ENCODE peak calls at places on chromosomes 7 and 10, in nine cellular contexts. A, R, N, M, T, C, P, G and X are unnamed samples.

GRCh38 chr7:22319424-22320403 is 37.2 kb downstream of the RAPGEF5 start:
- DNase-seq in N (no peak), R (no peak), C (no peak), T (no peak), G (no peak), M (no peak), P (no peak), A (no peak), X (no peak)

GRCh38 chr10:110850990-110851389 is 20.7 kb upstream of the PDCD4 start:
- DNase-seq in T (no peak), P (no peak), N (no peak), A (no peak), R (peak), G (no peak), C (no peak), M (peak), X (no peak)

GRCh38 chr10:132158810-132159209 is 27.9 kb upstream of the DPYSL4 start:
- DNase-seq in A (no peak), R (no peak), M (no peak), C (no peak), G (no peak), T (no peak), N (no peak), P (no peak), X (no peak)

GRCh38 chr7:46315891-46316290 is 394.8 kb upstream of the IGFBP3 start:
- DNase-seq in R (peak), N (no peak), T (no peak), P (no peak), C (no peak), A (no peak), M (no peak), G (no peak), X (no peak)

GRCh38 chr10:89207801-89208551 is 859 bp upstream of the CH25H start:
- DNase-seq in C (peak), G (no peak), N (no peak), R (peak), M (peak), A (peak), P (no peak), T (peak), X (no peak)

GRCh38 chr7:30029696-30030095 is 1.5 kb downstream of the PLEKHA8 start:
- DNase-seq in P (no peak), R (peak), N (no peak), T (no peak), A (no peak), G (no peak), C (no peak), M (no peak), X (no peak)

GRCh38 chr10:111075577-111076185 is 1.1 kb upstream of the ADRA2A start:
- DNase-seq in A (no peak), G (no peak), C (no peak), P (no peak), R (no peak), M (no peak), N (no peak), T (no peak), X (no peak)

GRCh38 chr10:29866356-29866755 is 193.0 kb downstream of the JCAD start:
- DNase-seq in M (no peak), G (no peak), C (no peak), N (no peak), R (no peak), T (no peak), A (no peak), P (no peak), X (no peak)

GRCh38 chr10:42997151-42997848 is 79.6 kb upstream of the RET start:
- DNase-seq in C (no peak), M (peak), G (no peak), R (peak), P (no peak), N (no peak), A (no peak), T (no peak), X (no peak)

DNA sequence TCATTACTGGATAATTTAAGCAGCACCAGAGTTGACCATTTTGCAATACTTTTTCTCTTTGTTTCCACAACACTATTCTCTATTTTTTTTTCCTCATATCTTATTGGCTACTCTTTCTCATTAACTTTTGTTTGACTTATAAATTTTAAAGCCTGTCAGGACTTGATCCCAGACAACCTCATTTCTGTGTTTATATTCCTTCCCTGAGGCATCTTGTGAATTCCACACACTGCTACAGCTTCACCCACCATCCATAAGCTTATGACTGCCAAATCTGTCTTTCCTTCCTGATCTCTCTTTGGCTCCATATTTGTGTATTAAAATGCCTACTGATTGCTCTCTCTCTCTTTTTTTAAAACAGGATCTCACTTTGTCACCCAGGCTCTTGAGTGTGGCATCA is 124.6 kb upstream of the MBL2 start:
- DNase-seq in G (no peak), M (no peak), C (no peak), R (no peak), T (no peak), A (no peak), P (no peak), N (no peak), X (no peak)
- H3K4me3 ChIP-seq in G (no peak), M (no peak), C (no peak), R (no peak), T (no peak), A (no peak), P (no peak), N (no peak), X (no peak)

DNA sequence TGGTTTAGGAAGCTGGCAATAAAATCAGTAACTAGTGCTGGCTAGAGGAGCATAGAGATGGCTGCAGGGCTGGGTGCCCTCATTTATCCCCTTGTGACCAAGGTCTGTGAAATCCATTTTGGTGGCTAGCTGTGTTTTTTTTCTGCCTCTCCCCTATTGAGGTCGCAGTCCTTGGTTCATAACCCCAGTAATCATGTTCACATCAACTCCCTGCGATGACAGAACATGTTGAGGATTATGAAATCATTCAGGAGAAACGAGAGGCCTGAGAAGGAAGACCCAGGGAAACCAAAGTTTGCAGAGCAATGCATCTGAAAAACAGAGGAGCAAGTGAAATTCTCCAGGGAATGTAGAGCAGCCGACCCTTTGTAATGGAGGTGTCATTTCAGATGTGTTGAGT is 126.9 kb downstream of the TACC2 start:
- DNase-seq in A (no peak), G (no peak), M (no peak), N (no peak), R (no peak), C (no peak), T (no peak), P (no peak), X (no peak)
- H3K27ac ChIP-seq in A (no peak), G (peak), M (peak), N (peak), R (peak), C (peak), T (peak), P (no peak), X (peak)

DNA sequence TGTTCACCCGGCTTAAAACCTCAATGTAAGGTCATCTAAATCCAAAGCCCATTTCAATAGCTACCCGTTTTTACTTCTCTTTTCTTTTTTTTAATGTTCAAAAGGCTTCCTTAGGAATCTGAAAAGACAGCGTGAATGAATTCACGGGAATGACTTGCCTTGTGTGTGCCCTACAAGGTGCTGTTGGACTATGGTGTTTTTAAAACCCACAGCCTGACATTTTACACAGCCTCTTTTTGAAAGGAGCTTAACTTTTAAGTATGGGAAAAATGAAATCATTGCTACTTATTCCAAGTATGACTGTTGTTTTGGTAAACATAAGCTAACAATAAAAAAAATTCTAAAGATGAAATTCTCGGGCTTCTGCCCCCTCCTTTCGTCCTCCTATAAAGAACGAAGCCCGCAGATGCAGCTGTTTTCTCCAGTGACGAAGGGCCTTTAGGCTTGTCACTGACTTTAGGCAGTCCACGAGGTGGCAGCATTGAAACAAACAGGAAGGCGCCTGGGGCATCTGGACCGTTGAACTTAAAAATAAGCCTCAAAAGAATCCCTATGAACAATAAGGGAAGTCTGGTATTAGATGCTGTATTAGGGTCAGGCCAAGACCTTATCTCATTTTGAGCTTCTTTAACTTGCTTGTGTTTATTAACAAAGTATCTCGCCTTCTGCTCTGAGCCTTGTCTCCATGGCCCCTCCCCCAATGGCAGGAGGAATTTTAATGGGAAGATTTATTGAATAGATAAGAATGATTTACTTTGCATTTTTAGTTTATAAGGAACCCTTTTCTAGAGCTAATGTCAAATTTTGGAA is 141.2 kb downstream of the NRP1 start:
- DNase-seq in P (no peak), G (peak), R (peak), A (peak), C (peak), M (peak), T (peak), N (peak), X (peak)
- TF ChIP-seq CTCF in P (peak), G (peak), R (peak), A (peak), C (peak), M (peak), T (peak), N (peak), X (peak)

DNA sequence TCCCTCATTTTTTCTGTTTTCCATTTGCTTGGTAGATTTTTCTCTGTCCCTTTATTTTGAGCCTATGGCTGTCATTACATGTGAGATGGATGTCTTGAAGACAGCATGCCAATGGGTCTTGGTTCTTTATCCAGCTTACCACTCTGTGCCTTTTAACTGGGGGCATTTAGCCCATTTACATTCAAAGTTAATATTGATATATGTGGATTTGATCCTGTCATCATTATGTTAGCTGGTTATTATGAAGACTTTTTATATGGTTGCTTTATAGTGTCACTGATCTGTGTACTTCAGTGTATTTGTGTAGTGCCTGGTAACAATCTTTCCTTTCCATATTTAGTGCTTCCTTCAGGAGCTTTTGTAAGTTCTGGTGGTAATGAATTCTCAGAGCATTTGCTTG is 89.3 kb upstream of the UNC5B start:
- DNase-seq in R (no peak), N (no peak), A (no peak), C (no peak), T (no peak), P (no peak), M (no peak), G (no peak), X (no peak)
- H3K4me3 ChIP-seq in R (no peak), N (no peak), A (no peak), C (no peak), T (no peak), P (no peak), M (no peak), G (no peak), X (no peak)

GRCh38 chr10:56091872-56092271 is 269.2 kb downstream of the ZWINT start:
- DNase-seq in T (no peak), R (no peak), C (no peak), P (no peak), M (no peak), A (no peak), N (no peak), G (no peak), X (no peak)

GRCh38 chr10:56090914-56091540 is 270.0 kb downstream of the ZWINT start:
- DNase-seq in M (no peak), C (no peak), R (no peak), A (no peak), P (no peak), T (no peak), N (no peak), G (no peak), X (no peak)

GRCh38 chr10:56095506-56096225 is 265.4 kb downstream of the ZWINT start:
- DNase-seq in P (no peak), G (no peak), A (no peak), T (no peak), R (no peak), N (no peak), C (peak), M (no peak), X (no peak)

GRCh38 chr10:56096226-56096517 is 264.9 kb downstream of the ZWINT start:
- DNase-seq in A (no peak), R (no peak), C (no peak), M (no peak), P (no peak), G (no peak), N (no peak), T (no peak), X (no peak)
- H3K27ac ChIP-seq in A (no peak), R (no peak), C (no peak), M (no peak), P (no peak), G (no peak), N (no peak), T (no peak), X (no peak)

DNA sequence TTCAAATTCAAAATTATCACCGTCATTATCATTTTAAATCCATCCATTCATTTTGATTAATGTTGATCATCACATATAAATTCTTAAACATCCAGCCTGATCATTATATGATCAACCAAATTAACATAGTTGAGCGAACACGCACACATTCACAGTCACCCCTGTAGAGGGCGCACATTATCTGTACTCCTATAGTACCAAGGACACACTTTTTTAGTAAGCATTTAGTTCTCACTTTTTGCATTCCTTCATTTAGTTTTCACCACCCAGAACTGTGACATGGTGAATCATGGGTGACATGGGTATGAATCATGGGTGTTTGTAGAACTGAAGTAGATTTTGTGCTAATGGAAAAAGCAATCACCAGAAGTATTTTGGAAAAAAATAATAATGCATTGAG is 26.0 kb upstream of the ZNF735 start:
- DNase-seq in P (no peak), N (no peak), T (no peak), G (no peak), M (no peak), C (no peak), R (no peak), A (no peak), X (no peak)
- TF ChIP-seq CTCF in P (no peak), N (peak), T (no peak), G (no peak), M (no peak), C (no peak), R (no peak), A (no peak), X (no peak)

GRCh38 chr7:44105832-44106231 is 1.7 kb downstream of the AEBP1 start:
- DNase-seq in A (no peak), R (no peak), M (no peak), G (no peak), T (no peak), P (no peak), N (no peak), C (no peak), X (no peak)

GRCh38 chr7:44102846-44103565 is 1.1 kb upstream of the AEBP1 start:
- DNase-seq in P (no peak), R (no peak), C (peak), A (no peak), M (no peak), G (no peak), T (no peak), N (no peak), X (no peak)

GRCh38 chr7:44103566-44103940 is 592 bp upstream of the AEBP1 start:
- DNase-seq in T (no peak), P (no peak), N (no peak), R (no peak), A (no peak), M (no peak), G (no peak), C (peak), X (no peak)

GRCh38 chr7:44104880-44105771 is 981 bp downstream of the AEBP1 start:
- DNase-seq in R (peak), P (no peak), T (no peak), G (no peak), C (peak), M (peak), N (no peak), A (peak), X (no peak)

DNA sequence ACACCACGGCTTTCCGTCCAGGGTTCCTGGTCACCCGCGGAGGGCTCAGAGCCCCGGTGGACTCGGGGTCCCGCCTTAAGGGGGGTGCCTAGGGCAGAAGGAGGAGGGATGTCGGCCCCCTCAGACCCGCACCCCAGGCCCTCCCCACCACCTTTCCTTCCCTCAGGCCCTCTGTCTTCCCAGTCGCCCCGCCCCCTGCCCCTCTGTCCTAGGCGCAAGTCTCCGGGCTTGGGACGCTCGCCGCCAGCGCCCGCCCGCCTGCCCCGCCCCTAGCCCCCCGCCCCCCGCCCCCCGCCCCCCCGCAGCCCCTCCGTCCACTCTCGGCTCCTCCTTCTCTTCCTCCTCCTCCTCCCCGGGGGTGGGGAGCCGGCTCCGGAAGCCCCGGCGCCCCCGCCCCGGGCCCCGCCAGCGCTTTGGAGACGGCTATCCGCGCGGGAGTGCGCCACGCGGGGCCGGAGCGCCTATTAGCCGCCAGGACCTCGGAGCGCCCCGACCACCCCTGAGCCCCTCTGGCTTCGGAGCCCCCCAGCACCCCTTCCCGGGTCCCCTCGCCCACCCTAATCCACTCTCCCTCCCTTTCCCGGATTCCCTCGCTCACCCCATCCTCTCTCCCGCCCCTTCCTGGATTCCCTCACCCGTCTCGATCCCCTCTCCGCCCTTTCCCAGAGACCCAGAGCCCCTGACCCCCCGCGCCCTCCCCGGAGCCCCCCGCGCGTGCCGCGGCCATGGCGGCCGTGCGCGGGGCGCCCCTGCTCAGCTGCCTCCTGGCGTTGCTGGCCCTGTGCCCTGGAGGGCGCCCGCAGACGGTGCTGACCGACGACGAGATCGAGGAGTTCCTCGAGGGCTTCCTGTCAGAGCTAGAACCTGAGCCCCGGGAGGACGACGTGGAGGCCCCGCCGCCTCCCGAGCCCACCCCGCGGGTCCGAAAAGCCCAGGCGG is at the start of gene AEBP1:
- DNase-seq in T (no peak), P (no peak), G (no peak), M (peak), R (peak), A (peak), N (no peak), C (peak), X (no peak)
- H3K4me3 ChIP-seq in T (peak), P (no peak), G (peak), M (peak), R (peak), A (peak), N (peak), C (peak), X (peak)